ENCODE peak calls at places on chromosome 11, in four cellular contexts. P, D, M and C are unnamed samples.

GRCh38 chr11:12860827-12861226 is 148.3 kb upstream of the RASSF10 start:
- DNase-seq in P (no peak), M (no peak), D (no peak), C (no peak)

GRCh38 chr11:107467754-107468153 is 10.1 kb upstream of the CWF19L2 start:
- DNase-seq in M (no peak), P (peak), D (no peak), C (no peak)

GRCh38 chr11:60816590-60817157 is 25.2 kb upstream of the CCDC86 start:
- DNase-seq in D (no peak), P (no peak), M (no peak), C (no peak)

GRCh38 chr11:125799808-125800207 is 11.9 kb downstream of the PATE3 start:
- DNase-seq in P (no peak), D (no peak), M (no peak), C (no peak)

GRCh38 chr11:126175261-126175885 is 36.1 kb downstream of the RPUSD4 start:
- DNase-seq in P (no peak), D (no peak), M (no peak), C (no peak)

GRCh38 chr11:64876226-64876750 is 2.1 kb downstream of the EHD1 start:
- DNase-seq in D (no peak), M (no peak), P (no peak), C (no peak)

GRCh38 chr11:57310091-57310490 is 14.7 kb downstream of the TNKS1BP1 start:
- DNase-seq in P (no peak), D (no peak), M (no peak), C (no peak)

GRCh38 chr11:44622190-44622650 is 56.8 kb downstream of the CD82 start:
- DNase-seq in M (no peak), P (no peak), D (peak), C (peak)

GRCh38 chr11:47768090-47768620 is 1.0 kb upstream of the FNBP4 start:
- DNase-seq in D (no peak), P (peak), M (peak), C (no peak)

GRCh38 chr11:120295110-120295509 is 30.0 kb upstream of the TLCD5 start:
- DNase-seq in D (no peak), P (no peak), M (no peak), C (no peak)

GRCh38 chr11:102305352-102306047 is 11.8 kb upstream of the BIRC3 start:
- DNase-seq in D (no peak), P (no peak), M (no peak), C (no peak)

GRCh38 chr11:70816156-70816678 is 417.9 kb downstream of the CTTN start:
- DNase-seq in P (no peak), M (no peak), D (no peak), C (no peak)

GRCh38 chr11:38345286-38345685 is 1747.2 kb upstream of the RAG2 start:
- DNase-seq in P (no peak), D (no peak), M (no peak), C (no peak)

GRCh38 chr11:122853971-122854446 is 15.7 kb downstream of the CRTAM start:
- DNase-seq in D (peak), P (peak), M (peak), C (no peak)

GRCh38 chr11:128399186-128399585 is 188.2 kb downstream of the ETS1 start:
- DNase-seq in D (no peak), P (no peak), M (no peak), C (no peak)

GRCh38 chr11:43327987-43328386 is 16.2 kb downstream of the API5 start:
- DNase-seq in P (peak), D (no peak), M (no peak), C (no peak)

GRCh38 chr11:20762112-20762511 is 92.7 kb downstream of the NELL1 start:
- DNase-seq in M (no peak), P (no peak), D (no peak), C (no peak)

GRCh38 chr11:62144641-62145255 is 20.9 kb downstream of the INCENP start:
- DNase-seq in D (no peak), P (no peak), M (no peak), C (peak)

GRCh38 chr11:76704171-76704948 is 33.8 kb upstream of the LRRC32 start:
- DNase-seq in D (no peak), M (no peak), P (no peak), C (no peak)

GRCh38 chr11:46197421-46197820 is 76.2 kb upstream of the PHF21A start:
- DNase-seq in P (no peak), M (no peak), D (no peak), C (no peak)

GRCh38 chr11:69923641-69924307 is 104.6 kb upstream of the FGF3 start:
- DNase-seq in D (no peak), P (no peak), M (no peak), C (no peak)

DNA sequence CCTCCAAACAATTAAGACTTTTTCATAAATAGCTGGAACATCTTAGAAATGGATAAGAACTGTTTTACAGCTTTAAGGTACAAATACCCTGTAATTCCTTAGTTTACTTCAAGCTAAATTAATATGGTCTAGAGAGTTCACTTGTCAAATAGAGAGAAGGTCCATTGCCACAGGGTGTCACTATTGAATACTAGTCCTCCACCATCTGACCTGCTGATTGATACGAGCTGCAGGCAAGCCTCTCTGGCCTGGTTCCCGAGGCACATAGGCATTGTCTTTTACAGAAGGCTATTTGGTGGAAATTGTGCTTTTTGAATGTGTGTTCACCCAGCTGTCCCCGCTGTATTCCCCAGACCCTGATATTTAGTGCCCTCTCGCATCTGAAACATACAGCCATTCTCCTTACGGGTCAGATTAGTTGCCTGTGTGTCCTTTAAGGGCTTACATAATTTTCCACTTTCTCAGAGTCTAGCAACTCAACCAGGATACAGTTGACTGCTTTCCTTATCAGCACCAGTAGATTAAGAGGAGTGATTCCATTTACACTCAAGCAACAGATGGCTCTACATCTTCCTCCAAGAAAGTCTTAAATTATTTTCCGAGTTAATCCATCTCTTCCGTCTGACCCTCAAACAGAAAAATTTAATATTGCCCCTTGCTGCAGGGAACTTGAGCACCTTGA is 788.8 kb upstream of the FAT3 start:
- DNase-seq in P (peak), D (no peak), M (no peak), C (no peak)
- TF ChIP-seq CTCF in P (peak), D (peak), M (no peak), C (no peak)

GRCh38 chr11:100817620-100818019 is 130.5 kb downstream of the ARHGAP42 start:
- DNase-seq in D (no peak), P (no peak), M (no peak), C (no peak)
- TF ChIP-seq CTCF in D (no peak), P (peak), M (no peak), C (no peak)

GRCh38 chr11:68338041-68338800 is 25.8 kb downstream of the LRP5 start:
- DNase-seq in P (no peak), M (no peak), D (no peak), C (no peak)
- TF ChIP-seq CTCF in P (no peak), M (no peak), D (no peak), C (no peak)

GRCh38 chr11:95231126-95231880 is at the start of gene SESN3:
- DNase-seq in M (peak), D (peak), P (peak), C (peak)
- TF ChIP-seq CTCF in M (no peak), D (no peak), P (peak), C (peak)

GRCh38 chr11:2359557-2359956 is 17.6 kb upstream of the CD81 start:
- DNase-seq in D (no peak), P (no peak), M (no peak), C (no peak)

GRCh38 chr11:2362414-2362813 is 14.7 kb upstream of the CD81 start:
- DNase-seq in D (no peak), P (no peak), M (no peak), C (no peak)

GRCh38 chr11:2363130-2363529 is 14.0 kb upstream of the CD81 start:
- DNase-seq in M (no peak), D (no peak), P (no peak), C (no peak)

GRCh38 chr11:2360081-2360642 is 16.9 kb upstream of the CD81 start:
- DNase-seq in D (no peak), P (no peak), M (no peak), C (no peak)

DNA sequence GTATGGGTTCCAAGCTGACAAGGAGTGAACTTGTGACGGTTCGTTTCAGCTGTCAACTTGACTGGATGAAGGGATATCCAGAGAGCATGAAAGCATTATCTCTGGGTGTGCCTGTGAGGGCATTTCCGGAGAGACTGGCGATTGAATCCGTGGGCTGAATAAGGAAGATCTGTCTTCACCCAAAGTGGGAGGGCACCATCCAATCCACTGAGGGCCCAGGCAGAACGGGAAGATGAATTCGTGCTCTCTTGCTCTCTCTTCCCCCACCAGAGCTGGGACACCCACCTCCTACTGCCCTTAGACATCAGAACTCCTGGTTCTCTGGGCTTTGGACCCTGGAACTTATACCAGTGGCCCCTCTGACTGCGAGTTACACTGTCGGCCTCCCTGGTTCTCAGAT is 15.5 kb upstream of the CD81 start:
- DNase-seq in P (no peak), D (no peak), M (no peak), C (no peak)
- TF ChIP-seq CTCF in P (no peak), D (no peak), M (no peak), C (no peak)

GRCh38 chr11:15159085-15159484 is 44.4 kb downstream of the INSC start:
- DNase-seq in D (no peak), M (peak), P (no peak), C (no peak)
- TF ChIP-seq CTCF in D (peak), M (peak), P (peak), C (peak)

DNA sequence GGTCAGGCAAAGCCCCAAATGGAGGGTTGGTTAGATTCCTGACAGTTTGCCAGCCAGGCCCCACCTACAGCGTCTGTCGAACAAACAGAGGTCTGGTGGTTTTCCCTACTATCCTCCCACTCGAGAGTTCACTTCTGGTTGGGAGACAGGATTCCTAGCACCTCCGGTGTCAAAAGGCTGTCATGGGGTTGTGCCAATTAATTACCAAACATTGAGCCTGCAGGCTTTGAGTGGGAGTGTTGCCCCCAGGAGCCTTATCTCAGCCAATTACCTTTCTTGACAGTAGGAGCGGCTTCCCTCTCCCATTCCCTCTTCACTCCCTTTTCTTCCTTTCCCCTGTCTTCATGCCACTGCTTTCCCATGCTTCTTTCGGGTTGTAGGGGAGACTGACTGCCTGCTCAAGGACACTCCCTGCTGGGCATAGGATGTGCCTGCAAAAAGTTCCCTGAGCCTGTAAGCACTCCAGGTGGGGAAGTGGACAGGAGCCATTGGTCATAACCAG is 4.7 kb upstream of the TTC36 start:
- DNase-seq in M (no peak), P (no peak), D (no peak), C (no peak)
- TF ChIP-seq CTCF in M (peak), P (peak), D (peak), C (peak)

GRCh38 chr11:85939099-85940015 is 84.2 kb downstream of the CCDC83 start:
- DNase-seq in P (no peak), M (no peak), D (no peak), C (no peak)

GRCh38 chr11:85945788-85946187 is 90.6 kb downstream of the CCDC83 start:
- DNase-seq in P (no peak), D (no peak), M (no peak), C (no peak)

GRCh38 chr11:85945296-85945695 is 90.1 kb downstream of the CCDC83 start:
- DNase-seq in P (no peak), D (no peak), M (no peak), C (no peak)

GRCh38 chr11:85937838-85938237 is 82.7 kb downstream of the CCDC83 start:
- DNase-seq in P (no peak), M (no peak), D (no peak), C (no peak)

GRCh38 chr11:85941380-85941973 is 86.3 kb downstream of the CCDC83 start:
- DNase-seq in P (peak), D (no peak), M (peak), C (no peak)
- TF ChIP-seq CTCF in P (peak), D (peak), M (peak), C (peak)

GRCh38 chr11:65947133-65947532 is 1.9 kb downstream of the TSGA10IP start:
- DNase-seq in P (no peak), D (no peak), M (no peak), C (no peak)
- TF ChIP-seq CTCF in P (no peak), D (no peak), M (no peak), C (no peak)

GRCh38 chr11:7964873-7965272 is 374 bp downstream of the NLRP10 start:
- DNase-seq in D (no peak), M (no peak), P (no peak), C (no peak)
- TF ChIP-seq CTCF in D (no peak), M (no peak), P (no peak), C (no peak)